ENCODE peak calls at places on chromosomes 11 and 22, in four cellular contexts. W is A172, V is HEK293T, E is HAP-1. F is an unnamed sample.

GRCh38 chr11:1450958-1451710 is 35.4 kb downstream of the MOB2 start:
- DNase-seq in W (no peak), E (peak), V (no peak), F (peak)

GRCh38 chr11:106961518-106961917 is 56.8 kb downstream of the GUCY1A2 start:
- DNase-seq in V (no peak), W (peak), E (no peak), F (peak)

GRCh38 chr22:29520851-29521250 is 32.7 kb downstream of the THOC5 start:
- DNase-seq in E (no peak), W (peak), V (no peak), F (no peak)

GRCh38 chr11:67301951-67302516 is 1.3 kb upstream of the SSH3 start:
- DNase-seq in W (peak), E (peak), V (peak), F (peak)

GRCh38 chr11:114019574-114019973 is 39.9 kb upstream of the ZBTB16 start:
- DNase-seq in W (no peak), V (no peak), E (no peak), F (no peak)

GRCh38 chr11:12290477-12290922 is 86.9 kb upstream of the PARVA start:
- DNase-seq in W (no peak), E (no peak), V (peak), F (no peak)

GRCh38 chr11:47185305-47186075 is 744 bp downstream of the PACSIN3 start:
- DNase-seq in V (no peak), E (peak), W (peak), F (no peak)

GRCh38 chr11:102111787-102112653 is 1.8 kb downstream of the YAP1 start:
- DNase-seq in W (peak), V (no peak), E (no peak), F (peak)

GRCh38 chr11:62004473-62004872 is 37.0 kb upstream of the FTH1 start:
- DNase-seq in V (no peak), E (no peak), W (peak), F (no peak)

GRCh38 chr11:72305077-72305476 is 61.1 kb upstream of the PHOX2A start:
- DNase-seq in W (no peak), E (no peak), V (no peak), F (no peak)

GRCh38 chr11:92880391-92880790 is 89.1 kb upstream of the MTNR1B start:
- DNase-seq in E (no peak), W (peak), V (no peak), F (no peak)

GRCh38 chr22:17379939-17380710 is 10.9 kb downstream of the CECR2 start:
- DNase-seq in V (no peak), W (no peak), E (peak), F (no peak)

GRCh38 chr11:35735411-35735810 is 72.8 kb downstream of the TRIM44 start:
- DNase-seq in W (no peak), V (no peak), E (no peak), F (no peak)

GRCh38 chr22:21971858-21972275 is 10.7 kb downstream of the TOP3B start:
- DNase-seq in W (no peak), E (no peak), V (no peak), F (no peak)

GRCh38 chr11:124762624-124763155 is 600 bp upstream of the ESAM start:
- DNase-seq in W (no peak), E (peak), V (peak), F (peak)

GRCh38 chr11:128759597-128759996 is 65.7 kb downstream of the FLI1 start:
- DNase-seq in E (no peak), W (peak), V (no peak), F (no peak)

GRCh38 chr11:120024046-120024445 is 113.9 kb downstream of the TRIM29 start:
- DNase-seq in E (no peak), V (no peak), W (no peak), F (no peak)

GRCh38 chr22:32474635-32475427 is at the start of gene FBXO7:
- DNase-seq in V (peak), E (peak), W (peak), F (peak)